ENCODE peak calls at places on chromosomes 5 and 9, in six cellular contexts. P is heart left ventricle; H is substantia nigra; J is activated naive CD4-positive, alpha-beta T cell; I is stimulated activated CD8-positive, alpha-beta memory T cell treated with anti-CD3 and anti-CD28 coated beads, Interleukin-7, amount 100 ng/mL, for 1 hour; U is cerebellar cortex. Q is an unnamed sample.

GRCh38 chr9:113794721-113795120 is 81.4 kb upstream of the ZNF618 start:
- DNase-seq in P (no peak), H (no peak), J (no peak), U (no peak), I (no peak), Q (no peak)

GRCh38 chr9:129058965-129059795 is 21.7 kb upstream of the DOLPP1 start:
- DNase-seq in P (no peak), J (no peak), I (no peak), U (no peak), H (no peak), Q (peak; percentile 17)

GRCh38 chr5:14114615-14115251 is 28.4 kb upstream of the TRIO start:
- DNase-seq in H (no peak), I (no peak), U (no peak), P (no peak), J (no peak), Q (peak; percentile 66)

GRCh38 chr9:74463825-74464224 is 33.3 kb upstream of the RORB start:
- DNase-seq in H (no peak), U (no peak), P (no peak), J (no peak), I (no peak), Q (no peak)

GRCh38 chr9:78286125-78286524 is 10.8 kb upstream of the PSAT1 start:
- DNase-seq in I (no peak), J (no peak), H (no peak), P (no peak), U (no peak), Q (no peak)

GRCh38 chr5:132267931-132268501 is 10.5 kb downstream of the PDLIM4 start:
- DNase-seq in J (no peak), H (no peak), P (no peak), U (no peak), I (no peak), Q (no peak)

GRCh38 chr9:95927288-95928004 is 52.0 kb downstream of the ERCC6L2 start:
- DNase-seq in J (no peak), P (no peak), H (no peak), I (no peak), U (no peak), Q (no peak)

GRCh38 chr5:40082313-40082712 is 597.4 kb upstream of the PTGER4 start:
- DNase-seq in H (no peak), P (no peak), U (no peak), I (no peak), J (no peak), Q (no peak)

GRCh38 chr9:130378875-130379648 is 65.7 kb upstream of the ASS1 start:
- DNase-seq in J (no peak), I (no peak), P (no peak), H (no peak), U (no peak), Q (no peak)

GRCh38 chr9:108205276-108205675 is 650.5 kb downstream of the ACTL7B start:
- DNase-seq in J (no peak), I (no peak), U (no peak), H (no peak), P (no peak), Q (peak; percentile 47)

GRCh38 chr5:120803282-120803681 is 339.2 kb downstream of the PRR16 start:
- DNase-seq in I (no peak), U (peak; percentile 31), H (no peak), P (no peak), J (no peak), Q (peak; percentile 14)

GRCh38 chr5:572398-573019 is 39.6 kb upstream of the CEP72 start:
- DNase-seq in H (no peak), I (no peak), P (no peak), J (no peak), U (no peak), Q (no peak)

GRCh38 chr9:22278426-22278825 is 168.2 kb upstream of the DMRTA1 start:
- DNase-seq in I (no peak), J (no peak), H (no peak), P (no peak), U (no peak), Q (no peak)

GRCh38 chr5:58358436-58358835 is 101.5 kb downstream of the PLK2 start:
- DNase-seq in P (no peak), I (no peak), H (no peak), J (no peak), U (no peak), Q (peak; percentile 24)

GRCh38 chr5:98205691-98206461 is 567.6 kb upstream of the RGMB start:
- DNase-seq in J (no peak), I (no peak), P (no peak), H (no peak), U (peak; percentile 85), Q (peak; percentile 6)

GRCh38 chr5:32462618-32463017 is 18.1 kb upstream of the ZFR start:
- DNase-seq in J (no peak), H (no peak), I (no peak), P (no peak), U (no peak), Q (peak; percentile 45)

GRCh38 chr5:77942578-77943239 is 166.6 kb upstream of the TBCA start:
- DNase-seq in I (no peak), P (no peak), U (no peak), H (no peak), J (no peak), Q (no peak)

GRCh38 chr9:108551030-108551964 is 304.5 kb downstream of the ACTL7B start:
- DNase-seq in H (no peak), P (no peak), J (no peak), U (no peak), I (no peak), Q (peak; percentile 96)

GRCh38 chr5:151805414-151806225 is 33.9 kb downstream of the G3BP1 start:
- DNase-seq in H (no peak), I (no peak), U (no peak), P (no peak), J (no peak), Q (no peak)

GRCh38 chr5:173486826-173487225 is 129.6 kb downstream of the BOD1 start:
- DNase-seq in J (no peak), I (no peak), H (no peak), U (no peak), P (no peak), Q (no peak)

GRCh38 chr5:170885779-170886178 is 24.0 kb downstream of the RANBP17 start:
- DNase-seq in U (no peak), P (no peak), I (no peak), H (no peak), J (no peak), Q (no peak)

GRCh38 chr9:97714435-97714834 is 17.3 kb upstream of the XPA start:
- DNase-seq in H (no peak), I (no peak), U (no peak), J (no peak), P (no peak), Q (peak; percentile 77)

GRCh38 chr5:143228597-143229293 is 174.7 kb downstream of the NR3C1 start:
- DNase-seq in P (no peak), H (no peak), I (no peak), J (no peak), U (no peak), Q (no peak)

GRCh38 chr5:29845206-29845605 is 1348.3 kb upstream of the CDH6 start:
- DNase-seq in H (no peak), P (no peak), I (no peak), U (no peak), J (no peak), Q (no peak)

GRCh38 chr9:86993830-86994229 is 46.5 kb upstream of the GAS1 start:
- DNase-seq in U (no peak), P (no peak), I (no peak), H (no peak), J (no peak), Q (no peak)

GRCh38 chr9:72906810-72907209 is 46.0 kb downstream of the ALDH1A1 start:
- DNase-seq in J (no peak), P (no peak), I (no peak), U (no peak), H (no peak), Q (no peak)

GRCh38 chr9:107351382-107352045 is 68.4 kb downstream of the RAD23B start:
- DNase-seq in U (no peak), P (no peak), H (no peak), J (no peak), I (no peak), Q (no peak)

GRCh38 chr5:125274211-125274610 is 527.8 kb upstream of the ZNF608 start:
- DNase-seq in P (no peak), J (no peak), U (no peak), I (no peak), H (no peak), Q (peak; percentile 27)

GRCh38 chr5:74476197-74477081 is 164.1 kb downstream of the ENC1 start:
- DNase-seq in U (no peak), J (no peak), P (no peak), H (no peak), I (no peak), Q (no peak)

GRCh38 chr9:134704499-134704898 is 62.9 kb downstream of the COL5A1 start:
- DNase-seq in I (no peak), P (peak; percentile 4), J (no peak), H (no peak), U (no peak), Q (peak; percentile 66)

GRCh38 chr9:34557421-34558321 is 31.9 kb downstream of the CNTFR start:
- DNase-seq in J (no peak), U (no peak), P (no peak), H (no peak), I (no peak), Q (no peak)

GRCh38 chr5:110727025-110727314 is 499 bp upstream of the TMEM232 start:
- DNase-seq in U (no peak), P (no peak), H (no peak), I (no peak), J (no peak), Q (no peak)

GRCh38 chr5:96924016-96924443 is 11.8 kb upstream of the LNPEP start:
- DNase-seq in J (no peak), H (no peak), U (peak; percentile 82), P (no peak), I (no peak), Q (no peak)

GRCh38 chr5:139517683-139518564 is 35.4 kb upstream of the STING1 start:
- DNase-seq in P (peak; percentile 95), J (peak; percentile 87), H (peak; percentile 85), U (peak; percentile 84), I (peak; percentile 81), Q (peak; percentile 75)

GRCh38 chr5:129664336-129664937 is 83.5 kb upstream of the MINAR2 start:
- DNase-seq in U (peak; percentile 15), J (no peak), I (no peak), P (peak; percentile 28), H (no peak), Q (no peak)